ENCODE peak calls at places on chromosomes 7 and 10, in ten cellular contexts. G, L, T, Y, S, W, A, K, Q and Z are unnamed samples.

GRCh38 chr7:87735360-87735759 is 107.2 kb downstream of the RUNDC3B start:
- DNase-seq in K (no peak), W (no peak), A (no peak), G (no peak), Y (no peak), L (no peak), S (no peak), T (peak), Q (peak), Z (peak)

GRCh38 chr10:34933676-34934075 is 118.6 kb upstream of the PARD3 start:
- DNase-seq in T (peak), W (no peak), Y (no peak), L (peak), K (no peak), G (peak), Q (no peak), S (no peak), A (no peak), Z (peak)

GRCh38 chr10:3873728-3874461 is 88.9 kb upstream of the KLF6 start:
- DNase-seq in T (peak), G (no peak), K (no peak), L (peak), Y (no peak), S (no peak), W (peak), Q (peak), A (no peak), Z (peak)

GRCh38 chr10:130301026-130301892 is 165.1 kb downstream of the GLRX3 start:
- DNase-seq in T (no peak), Q (peak), W (no peak), L (peak), K (no peak), S (no peak), Y (no peak), A (no peak), G (peak), Z (peak)

GRCh38 chr7:134367956-134368749 is 51.4 kb upstream of the SLC35B4 start:
- DNase-seq in L (peak), Q (no peak), A (no peak), Y (no peak), W (no peak), K (no peak), T (peak), S (no peak), G (no peak), Z (no peak)

GRCh38 chr10:77741746-77742145 is 104.1 kb upstream of the KCNMA1 start:
- DNase-seq in S (no peak), K (no peak), Y (no peak), G (no peak), T (peak), W (no peak), L (peak), Q (peak), A (no peak), Z (peak)

GRCh38 chr7:45579386-45579785 is 5.2 kb downstream of the ADCY1 start:
- DNase-seq in L (no peak), Q (no peak), S (no peak), T (no peak), K (peak), W (no peak), A (no peak), Y (no peak), G (no peak), Z (no peak)

GRCh38 chr10:67827811-67828210 is 10.2 kb downstream of the DNAJC12 start:
- DNase-seq in L (no peak), T (no peak), Q (no peak), A (no peak), Y (no peak), G (no peak), S (no peak), K (no peak), W (no peak), Z (no peak)

GRCh38 chr7:19352271-19352670 is 207.1 kb upstream of the FERD3L start:
- DNase-seq in A (no peak), Y (no peak), K (no peak), G (no peak), W (no peak), S (peak), L (no peak), T (peak), Q (peak), Z (no peak)

GRCh38 chr7:158535079-158535478 is 52.5 kb downstream of the PTPRN2 start:
- DNase-seq in S (no peak), Q (no peak), A (no peak), K (no peak), G (no peak), W (no peak), L (no peak), Y (no peak), T (no peak), Z (no peak)
- TF ChIP-seq CTCF in S (no peak), Q (no peak), A (no peak), K (no peak), G (no peak), W (no peak), L (no peak), Y (no peak), T (no peak), Z (no peak)

GRCh38 chr10:93287775-93288174 is 194.4 kb downstream of the MYOF start:
- DNase-seq in L (no peak), A (no peak), Y (no peak), G (no peak), T (no peak), W (no peak), K (no peak), S (no peak), Q (peak), Z (no peak)
- TF ChIP-seq CTCF in L (no peak), A (no peak), Y (no peak), G (no peak), T (no peak), W (no peak), K (no peak), S (no peak), Q (no peak), Z (no peak)

DNA sequence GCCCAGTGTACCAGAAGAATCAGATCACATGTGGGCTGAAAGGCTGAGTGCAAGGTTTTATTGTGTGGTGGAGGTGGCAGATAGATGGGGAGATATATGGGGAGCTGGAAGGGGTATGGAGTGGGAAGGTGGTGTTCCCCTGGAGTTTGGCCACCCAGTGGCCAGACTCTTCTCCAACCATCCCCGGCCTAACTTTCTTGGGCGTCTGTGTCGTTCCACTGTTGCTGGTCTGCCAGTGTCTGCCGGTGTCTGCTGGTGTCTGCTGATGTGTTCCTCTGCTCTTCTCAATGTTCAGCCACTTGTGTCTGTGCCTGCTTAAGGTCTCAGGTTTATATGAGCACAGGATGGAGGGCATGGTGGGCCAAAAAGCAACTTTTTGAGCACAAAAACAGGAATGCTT is 78.4 kb upstream of the PALS2 start:
- DNase-seq in K (no peak), L (no peak), T (no peak), G (no peak), S (no peak), W (no peak), Y (no peak), Q (no peak), A (no peak), Z (no peak)
- TF ChIP-seq CTCF in K (no peak), L (no peak), T (no peak), G (no peak), S (no peak), W (no peak), Y (no peak), Q (no peak), A (no peak), Z (no peak)

GRCh38 chr10:131310054-131310903 is 1.2 kb downstream of the TCERG1L start:
- DNase-seq in S (no peak), Y (no peak), G (no peak), W (no peak), K (no peak), Q (no peak), T (peak), A (no peak), L (no peak), Z (peak)
- TF ChIP-seq CTCF in S (no peak), Y (peak), G (no peak), W (no peak), K (peak), Q (peak), T (peak), A (peak), L (peak), Z (no peak)

GRCh38 chr10:49161411-49161997 is 26.7 kb downstream of the TMEM273 start:
- DNase-seq in S (no peak), L (peak), T (peak), Y (no peak), A (no peak), W (no peak), G (no peak), Q (peak), K (no peak), Z (peak)
- TF ChIP-seq CTCF in S (peak), L (peak), T (peak), Y (no peak), A (peak), W (peak), G (no peak), Q (peak), K (no peak), Z (peak)

DNA sequence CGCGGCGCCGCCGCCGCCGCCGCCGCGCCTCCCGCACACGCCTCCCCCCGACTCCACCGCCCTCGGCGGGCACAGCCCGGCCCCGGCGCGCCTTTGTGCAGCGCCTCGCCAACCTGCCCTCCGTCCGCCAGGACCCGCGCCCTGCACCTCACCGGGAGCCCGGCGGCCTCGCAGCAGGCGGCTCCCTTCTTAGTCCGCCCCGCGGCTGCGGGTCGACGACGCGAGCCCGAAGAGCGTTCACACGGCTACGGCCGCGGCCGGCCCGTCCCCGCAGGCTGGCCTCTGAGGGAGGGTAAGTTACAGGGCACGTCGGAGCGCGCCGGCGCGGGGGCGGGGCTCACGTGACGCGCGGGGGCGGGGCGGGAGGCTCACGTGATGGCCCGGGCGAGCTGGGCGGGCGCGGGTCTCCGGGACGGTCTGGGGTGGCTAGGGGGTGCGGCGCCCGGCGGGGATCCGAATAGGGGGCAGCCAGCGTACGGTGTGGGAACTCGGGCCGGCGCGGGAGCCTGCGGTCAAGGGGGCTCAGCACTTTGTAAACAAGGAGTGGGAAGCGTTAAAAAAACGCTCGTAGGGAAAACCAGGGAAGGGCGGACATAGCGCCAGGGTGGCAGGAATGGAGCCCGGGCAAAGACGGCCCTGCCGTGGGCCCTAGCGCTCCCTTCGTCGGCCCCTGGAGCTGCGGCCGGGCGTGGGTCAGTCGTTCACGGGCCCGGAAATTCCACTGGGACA is at the start of gene ARHGAP12:
- DNase-seq in K (peak), T (peak), A (peak), G (peak), Y (peak), W (peak), S (peak), Q (peak), L (peak), Z (peak)
- TF ChIP-seq CTCF in K (no peak), T (no peak), A (no peak), G (no peak), Y (no peak), W (no peak), S (no peak), Q (no peak), L (no peak), Z (no peak)